ENCODE peak calls at places on chromosomes 4 and X, in four cellular contexts. H, S, J and X are unnamed samples.

GRCh38 chr4:81751531-81752291 is 280.0 kb upstream of the RASGEF1B start:
- DNase-seq in H (no peak), S (no peak), J (no peak), X (no peak)

GRCh38 chr4:6476893-6477292 is 4.5 kb upstream of the PPP2R2C start:
- DNase-seq in H (no peak), S (no peak), J (peak), X (peak)

GRCh38 chrX:20514358-20514757 is 247.6 kb upstream of the RPS6KA3 start:
- DNase-seq in H (peak), S (no peak), J (no peak), X (no peak)

GRCh38 chrX:103464071-103464773 is 55.1 kb downstream of the RAB40A start:
- DNase-seq in H (peak), S (no peak), J (no peak), X (peak)

GRCh38 chr4:2946812-2947600 is 16.2 kb downstream of the NOP14 start:
- DNase-seq in H (no peak), S (no peak), J (no peak), X (no peak)

GRCh38 chr4:149896428-149896827 is 80.8 kb upstream of the IQCM start:
- DNase-seq in H (peak), S (no peak), J (no peak), X (no peak)

GRCh38 chrX:154350429-154351182 is 23.8 kb downstream of the FLNA start:
- DNase-seq in H (no peak), S (no peak), J (no peak), X (no peak)

GRCh38 chr4:125390126-125390525 is 75.4 kb downstream of the FAT4 start:
- DNase-seq in H (peak), S (no peak), J (no peak), X (no peak)

GRCh38 chrX:109472939-109473713 is 8.8 kb downstream of the GUCY2F start:
- DNase-seq in H (no peak), S (no peak), J (peak), X (peak)

GRCh38 chrX:130413415-130413814 is 11.6 kb downstream of the RBMX2 start:
- DNase-seq in H (peak), S (no peak), J (no peak), X (no peak)

GRCh38 chrX:12210196-12210815 is 72.0 kb downstream of the FRMPD4 start:
- DNase-seq in H (peak), S (no peak), J (no peak), X (no peak)

GRCh38 chr4:48899950-48900349 is 6.6 kb downstream of the OCIAD2 start:
- DNase-seq in H (peak), S (no peak), J (no peak), X (no peak)

GRCh38 chr4:117692538-117692937 is 341.7 kb upstream of the NDST3 start:
- DNase-seq in H (no peak), S (no peak), J (no peak), X (no peak)

GRCh38 chrX:154779261-154779660 is 16.6 kb downstream of the DKC1 start:
- DNase-seq in H (peak), S (no peak), J (no peak), X (no peak)

GRCh38 chr4:43133566-43133965 is 241.1 kb downstream of the GRXCR1 start:
- DNase-seq in H (no peak), S (no peak), J (no peak), X (no peak)

GRCh38 chrX:130539721-130540321 is 138.0 kb downstream of the RBMX2 start:
- DNase-seq in H (peak), S (peak), J (peak), X (peak)

GRCh38 chrX:39201305-39201990 is 400.2 kb downstream of the MID1IP1 start:
- DNase-seq in H (peak), S (no peak), J (no peak), X (no peak)

GRCh38 chr4:70538869-70539268 is 20.5 kb downstream of the AMTN start:
- DNase-seq in H (no peak), S (no peak), J (no peak), X (no peak)

GRCh38 chr4:126004936-126005335 is 690.2 kb downstream of the FAT4 start:
- DNase-seq in H (peak), S (no peak), J (no peak), X (no peak)

GRCh38 chr4:40462326-40462725 is 127.2 kb downstream of the CHRNA9 start:
- DNase-seq in H (no peak), S (no peak), J (no peak), X (no peak)

GRCh38 chr4:183798921-183799307 is 106.2 kb upstream of the STOX2 start:
- DNase-seq in H (no peak), S (no peak), J (no peak), X (no peak)

GRCh38 chrX:70432936-70433847 is 10.1 kb downstream of the GDPD2 start:
- DNase-seq in H (no peak), S (no peak), J (no peak), X (no peak)

GRCh38 chrX:140762061-140762460 is 52.5 kb downstream of the LINC00632 start:
- DNase-seq in H (peak), S (peak), J (peak), X (peak)

GRCh38 chrX:129461801-129462456 is 61.4 kb downstream of the SMARCA1 start:
- DNase-seq in H (no peak), S (no peak), J (no peak), X (no peak)

GRCh38 chr4:153501578-153501977 is 35.4 kb downstream of the TMEM131L start:
- DNase-seq in H (no peak), S (no peak), J (no peak), X (no peak)

GRCh38 chrX:4588893-4589292 is 875.4 kb upstream of the PRKX start:
- DNase-seq in H (no peak), S (no peak), J (no peak), X (no peak)

GRCh38 chr4:37767546-37767945 is 58.9 kb upstream of the PGM2 start:
- DNase-seq in H (no peak), S (no peak), J (no peak), X (no peak)

GRCh38 chrX:9420513-9420912 is 44.3 kb upstream of the TBL1X start:
- DNase-seq in H (no peak), S (no peak), J (no peak), X (no peak)

GRCh38 chrX:18537524-18537923 is 112.1 kb downstream of the CDKL5 start:
- DNase-seq in H (no peak), S (no peak), J (no peak), X (no peak)

GRCh38 chr4:77854431-77855111 is 8.1 kb upstream of the MRPL1 start:
- DNase-seq in H (no peak), S (no peak), J (no peak), X (no peak)

GRCh38 chr4:71188197-71188625 is 150.6 kb upstream of the SLC4A4 start:
- DNase-seq in H (peak), S (peak), J (no peak), X (peak)

GRCh38 chrX:13815664-13816063 is 1.2 kb downstream of the GPM6B start:
- DNase-seq in H (no peak), S (no peak), J (no peak), X (no peak)

GRCh38 chr4:76585897-76586360 is 150.9 kb downstream of the SHROOM3 start:
- DNase-seq in H (peak), S (peak), J (peak), X (peak)

GRCh38 chr4:7687796-7688195 is 251.9 kb downstream of the AFAP1 start:
- DNase-seq in H (no peak), S (no peak), J (no peak), X (no peak)

GRCh38 chr4:72375050-72375736 is 193.8 kb downstream of the ADAMTS3 start:
- DNase-seq in H (peak), S (no peak), J (no peak), X (no peak)

GRCh38 chrX:38220024-38220935 is at the start of gene SRPX:
- DNase-seq in H (peak), S (peak), J (peak), X (peak)

GRCh38 chr4:37749398-37749988 is 63.3 kb upstream of the RELL1 start:
- DNase-seq in H (no peak), S (no peak), J (no peak), X (no peak)

GRCh38 chrX:48590203-48591103 is 6.8 kb upstream of the WDR13 start:
- DNase-seq in H (peak), S (no peak), J (no peak), X (no peak)
- H2BK12ac ChIP-seq in H (peak), S (no peak), J (no peak), X (no peak)

GRCh38 chrX:133544778-133545177 is 129.5 kb upstream of the GPC4 start:
- DNase-seq in H (no peak), S (no peak), J (no peak), X (no peak)
- H2BK5ac ChIP-seq in H (no peak), S (no peak), J (no peak), X (no peak)

DNA sequence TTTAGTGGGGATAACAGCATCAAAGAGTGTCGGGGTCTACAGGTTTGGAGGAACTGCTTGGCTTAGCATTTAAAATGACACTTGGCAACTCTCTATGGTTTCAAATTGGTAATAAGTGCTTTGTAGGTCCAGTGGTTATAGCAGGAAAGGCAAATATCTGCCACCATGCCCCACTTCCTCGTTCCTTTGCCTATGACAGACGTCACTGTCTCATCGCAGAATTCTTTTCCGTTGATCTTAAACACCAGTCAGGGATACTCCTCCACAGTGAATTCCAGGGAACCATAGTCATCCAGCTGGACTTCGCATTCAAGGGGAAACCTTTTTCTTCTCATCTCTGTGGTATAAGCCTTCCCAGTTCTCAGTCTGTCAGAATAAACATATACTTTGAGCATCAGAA is 319.1 kb downstream of the GPAT3 start:
- DNase-seq in H (peak), S (no peak), J (no peak), X (no peak)
- H2BK12ac ChIP-seq in H (no peak), S (no peak), J (no peak), X (no peak)

GRCh38 chr4:122830392-122831095 is 3.9 kb downstream of the FGF2 start:
- DNase-seq in H (no peak), S (no peak), J (no peak), X (no peak)

GRCh38 chr4:122831515-122832196 is 5.0 kb downstream of the FGF2 start:
- DNase-seq in H (peak), S (no peak), J (no peak), X (no peak)

GRCh38 chr4:122832732-122833131 is 6.1 kb downstream of the FGF2 start:
- DNase-seq in H (peak), S (no peak), J (no peak), X (no peak)

GRCh38 chr4:122836941-122837340 is 10.3 kb downstream of the FGF2 start:
- DNase-seq in H (no peak), S (no peak), J (no peak), X (no peak)

GRCh38 chr4:122833999-122834398 is 7.4 kb downstream of the FGF2 start:
- DNase-seq in H (no peak), S (no peak), J (peak), X (no peak)
- H2BK5ac ChIP-seq in H (no peak), S (no peak), J (no peak), X (no peak)